ENCODE peak calls at places on chromosomes 3 and 15, in six cellular contexts. N is A172; I is GM18507; H is nephron progenitor cell; Y is transverse colon; F is CD4-positive, alpha-beta T cell. S is an unnamed sample.

GRCh38 chr15:58038426-58039106 is 26.9 kb downstream of the ALDH1A2 start:
- DNase-seq in N (peak; percentile 19), I (no peak), H (no peak), Y (peak; percentile 52), F (no peak), S (no peak)

GRCh38 chr3:177596248-177596821 is 399.1 kb upstream of the TBL1XR1 start:
- DNase-seq in N (peak; percentile 51), I (no peak), H (no peak), Y (no peak), F (no peak), S (no peak)

GRCh38 chr15:57323806-57324589 is 52.3 kb upstream of the CGNL1 start:
- DNase-seq in N (peak; percentile 91), I (no peak), H (no peak), Y (peak; percentile 84), F (no peak), S (no peak)

GRCh38 chr15:86066174-86066829 is 13.4 kb upstream of the AGBL1 start:
- DNase-seq in N (no peak), I (no peak), H (no peak), Y (no peak), F (no peak), S (no peak)

GRCh38 chr15:45372032-45372995 is 6.0 kb downstream of the GATM start:
- DNase-seq in N (no peak), I (no peak), H (no peak), Y (no peak), F (no peak), S (peak; percentile 100)

GRCh38 chr3:31699309-31699953 is 166.7 kb downstream of the STT3B start:
- DNase-seq in N (peak; percentile 66), I (no peak), H (no peak), Y (no peak), F (no peak), S (no peak)

GRCh38 chr15:89111961-89112340 is 23.7 kb downstream of the ABHD2 start:
- DNase-seq in N (no peak), I (no peak), H (no peak), Y (no peak), F (no peak), S (no peak)

GRCh38 chr3:16205156-16205870 is 30.8 kb downstream of the GALNT15 start:
- DNase-seq in N (peak; percentile 82), I (no peak), H (no peak), Y (no peak), F (no peak), S (no peak)

GRCh38 chr3:112781611-112782010 is 65.1 kb downstream of the CD200R1L start:
- DNase-seq in N (no peak), I (no peak), H (no peak), Y (no peak), F (no peak), S (no peak)

GRCh38 chr3:121883507-121883906 is 10.7 kb upstream of the SLC15A2 start:
- DNase-seq in N (peak; percentile 18), I (no peak), H (no peak), Y (no peak), F (no peak), S (no peak)

GRCh38 chr15:31398677-31399260 is 72.1 kb downstream of the KLF13 start:
- DNase-seq in N (peak; percentile 19), I (no peak), H (no peak), Y (peak; percentile 66), F (no peak), S (no peak)

S was measured in pons.